ENCODE peak calls at places on chromosomes 5 and 9, in eight cellular contexts. C, Z, D, M, F, H, U and K are unnamed samples.

GRCh38 chr9:28563612-28564011 is 990.3 kb upstream of the C9orf72 start:
- DNase-seq in C (peak; percentile 14), Z (no peak), D (no peak), M (no peak), F (no peak), H (no peak), U (no peak), K (no peak)

GRCh38 chr9:25964239-25964638 is 286.0 kb upstream of the TUSC1 start:
- DNase-seq in C (no peak), Z (no peak), D (no peak), M (peak; percentile 73), F (no peak), H (no peak), U (no peak), K (peak; percentile 87)

GRCh38 chr9:131608469-131609115 is 63.3 kb downstream of the PRRT1B start:
- DNase-seq in C (peak; percentile 67), Z (peak; percentile 76), D (no peak), M (peak; percentile 83), F (no peak), H (no peak), U (peak; percentile 38), K (peak; percentile 74)

GRCh38 chr5:14190194-14191164 is 47.3 kb downstream of the TRIO start:
- DNase-seq in C (no peak), Z (no peak), D (no peak), M (peak; percentile 98), F (no peak), H (no peak), U (no peak), K (no peak)

GRCh38 chr5:31435730-31436129 is 96.2 kb downstream of the DROSHA start:
- DNase-seq in C (no peak), Z (no peak), D (no peak), M (no peak), F (no peak), H (no peak), U (no peak), K (no peak)

GRCh38 chr9:3858961-3859360 is 333.2 kb upstream of the RFX3 start:
- DNase-seq in C (no peak), Z (no peak), D (no peak), M (no peak), F (no peak), H (no peak), U (no peak), K (no peak)

GRCh38 chr9:119009253-119009652 is 360.0 kb downstream of the BRINP1 start:
- DNase-seq in C (no peak), Z (no peak), D (no peak), M (no peak), F (no peak), H (no peak), U (no peak), K (no peak)

GRCh38 chr5:1737790-1738405 is 61.7 kb downstream of the MRPL36 start:
- DNase-seq in C (no peak), Z (no peak), D (peak; percentile 28), M (peak; percentile 18), F (peak; percentile 26), H (no peak), U (no peak), K (no peak)

GRCh38 chr5:77087484-77088291 is 603 bp upstream of the ZBED3 start:
- DNase-seq in C (peak; percentile 81), Z (no peak), D (no peak), M (no peak), F (no peak), H (peak; percentile 86), U (no peak), K (no peak)

GRCh38 chr5:109329296-109330252 is 80.2 kb downstream of the PJA2 start:
- DNase-seq in C (no peak), Z (no peak), D (no peak), M (peak; percentile 45), F (no peak), H (no peak), U (no peak), K (no peak)

GRCh38 chr9:134951994-134952393 is 34.3 kb upstream of the FCN1 start:
- DNase-seq in C (no peak), Z (no peak), D (no peak), M (no peak), F (no peak), H (no peak), U (no peak), K (no peak)

GRCh38 chr9:110555971-110556370 is 23.6 kb downstream of the SVEP1 start:
- DNase-seq in C (no peak), Z (peak; percentile 76), D (no peak), M (peak; percentile 82), F (peak; percentile 86), H (no peak), U (peak; percentile 45), K (no peak)

GRCh38 chr9:134681061-134681661 is 39.6 kb downstream of the COL5A1 start:
- DNase-seq in C (peak; percentile 62), Z (no peak), D (no peak), M (peak; percentile 39), F (no peak), H (peak; percentile 36), U (no peak), K (no peak)

GRCh38 chr9:16085167-16085718 is 532.4 kb downstream of the CCDC171 start:
- DNase-seq in C (no peak), Z (peak; percentile 42), D (no peak), M (no peak), F (no peak), H (no peak), U (no peak), K (no peak)

GRCh38 chr5:126124706-126125345 is 298.4 kb upstream of the GRAMD2B start:
- DNase-seq in C (no peak), Z (no peak), D (no peak), M (peak; percentile 42), F (no peak), H (no peak), U (no peak), K (no peak)

GRCh38 chr5:1502046-1502736 is 21.6 kb downstream of the LPCAT1 start:
- DNase-seq in C (peak; percentile 93), Z (no peak), D (no peak), M (no peak), F (no peak), H (peak; percentile 87), U (no peak), K (no peak)

GRCh38 chr5:176575488-176576422 is 26.6 kb downstream of the CDHR2 start:
- DNase-seq in C (peak; percentile 73), Z (no peak), D (no peak), M (no peak), F (no peak), H (no peak), U (no peak), K (no peak)
- H3K27me3 ChIP-seq in C (no peaks in the 10 kb centered on the region), Z (no peaks in the 10 kb centered on the region), D (no peaks in the 10 kb centered on the region), M (no peaks in the 10 kb centered on the region), F (peaks cover 15% of the 10 kb centered on the region), H (no peaks in the 10 kb centered on the region), U (no peaks in the 10 kb centered on the region), K (no peaks in the 10 kb centered on the region)

GRCh38 chr9:37371565-37372464 is 50.7 kb upstream of the GRHPR start:
- DNase-seq in C (no peak), Z (no peak), D (no peak), M (peak; percentile 67), F (no peak), H (no peak), U (no peak), K (no peak)

GRCh38 chr9:37373621-37374020 is 48.9 kb upstream of the GRHPR start:
- DNase-seq in C (no peak), Z (no peak), D (no peak), M (no peak), F (no peak), H (no peak), U (no peak), K (no peak)

GRCh38 chr9:37377688-37378612 is 44.5 kb upstream of the GRHPR start:
- DNase-seq in C (no peak), Z (no peak), D (no peak), M (no peak), F (no peak), H (no peak), U (no peak), K (no peak)

GRCh38 chr9:37372839-37373238 is 49.7 kb upstream of the GRHPR start:
- DNase-seq in C (no peak), Z (no peak), D (no peak), M (no peak), F (no peak), H (no peak), U (no peak), K (no peak)

DNA sequence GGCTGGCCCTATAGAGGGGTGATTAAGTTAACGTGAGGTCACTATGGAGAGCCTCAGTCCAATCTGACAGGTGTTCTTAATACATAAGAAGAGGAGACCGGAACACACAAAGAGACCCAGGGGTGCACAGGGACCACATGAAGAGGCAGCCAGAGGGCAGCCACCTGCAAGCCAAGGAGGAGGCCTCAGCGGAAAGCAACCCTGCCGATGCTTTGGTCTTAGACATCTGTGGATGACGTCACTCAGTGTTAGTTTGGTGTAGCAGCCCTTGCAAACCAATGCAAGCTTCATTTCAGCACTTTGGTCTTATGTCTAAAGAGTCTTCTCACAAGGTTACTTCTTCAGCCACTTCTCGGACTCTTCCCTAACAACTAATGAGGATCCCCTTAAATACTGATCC is 47.6 kb upstream of the GRHPR start:
- DNase-seq in C (no peak), Z (no peak), D (no peak), M (no peak), F (no peak), H (no peak), U (no peak), K (no peak)
- H3K27me3 ChIP-seq in C (no peaks in the 10 kb centered on the region), Z (no peaks in the 10 kb centered on the region), D (peaks cover 11% of the 10 kb centered on the region), M (peaks cover 2% of the 10 kb centered on the region), F (no peaks in the 10 kb centered on the region), H (no peaks in the 10 kb centered on the region), U (no peaks in the 10 kb centered on the region), K (no peaks in the 10 kb centered on the region)

GRCh38 chr5:82765765-82766164 is 311.4 kb downstream of the TMEM167A start:
- DNase-seq in C (no peak), Z (no peak), D (no peak), M (no peak), F (no peak), H (no peak), U (no peak), K (no peak)
- H3K27me3 ChIP-seq in C (no peaks in the 10 kb centered on the region), Z (no peaks in the 10 kb centered on the region), D (no peaks in the 10 kb centered on the region), M (no peaks in the 10 kb centered on the region), F (no peaks in the 10 kb centered on the region), H (no peaks in the 10 kb centered on the region), U (no peaks in the 10 kb centered on the region), K (no peaks in the 10 kb centered on the region)

DNA sequence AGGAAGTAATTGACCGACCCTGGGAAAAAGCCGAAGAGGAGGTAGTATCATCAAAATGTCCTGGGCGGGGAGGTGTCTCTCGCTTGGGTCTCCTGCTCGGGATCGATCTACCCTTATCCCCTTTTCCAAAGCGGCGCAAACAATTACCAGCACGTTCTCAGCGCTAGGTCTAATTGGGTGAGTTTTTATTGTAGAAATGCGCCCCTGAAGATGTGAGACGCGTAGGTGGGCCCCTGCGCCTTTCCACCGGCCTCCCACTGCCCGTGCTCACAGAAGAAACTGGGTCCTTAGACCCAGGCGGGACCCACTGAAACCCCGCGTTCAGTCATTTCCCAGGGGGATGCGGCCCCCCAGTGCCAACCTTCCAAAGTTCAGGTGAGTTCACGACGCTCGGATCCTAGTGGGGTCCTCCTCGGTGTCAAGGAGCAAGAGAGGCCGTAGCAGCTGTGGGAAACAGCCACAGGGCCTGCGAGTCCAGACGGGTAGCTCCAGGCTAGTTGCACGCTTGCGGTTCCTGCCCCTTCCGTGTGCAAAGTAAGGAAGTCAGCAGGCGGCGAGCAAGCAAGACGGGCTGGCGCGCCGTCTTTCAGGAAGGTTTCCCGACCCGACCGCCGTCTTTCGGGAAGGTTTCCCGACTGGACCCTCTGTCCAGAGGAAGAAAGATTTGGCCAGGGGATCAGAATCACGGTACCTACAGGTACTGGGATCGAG is 1.5 kb downstream of the SMIM32 start:
- DNase-seq in C (no peak), Z (no peak), D (no peak), M (no peak), F (no peak), H (peak; percentile 61), U (no peak), K (no peak)
- H3K27me3 ChIP-seq in C (peaks cover 30% of the 10 kb centered on the region), Z (peaks cover 15% of the 10 kb centered on the region), D (peaks cover 16% of the 10 kb centered on the region), M (peaks cover 33% of the 10 kb centered on the region), F (peaks cover 31% of the 10 kb centered on the region), H (peaks cover 39% of the 10 kb centered on the region), U (no peaks in the 10 kb centered on the region), K (peaks cover 53% of the 10 kb centered on the region)

GRCh38 chr9:114914139-114914538 is 16.3 kb downstream of the TNFSF8 start:
- DNase-seq in C (no peak), Z (no peak), D (no peak), M (no peak), F (no peak), H (no peak), U (no peak), K (no peak)
- H3K27me3 ChIP-seq in C (no peaks in the 10 kb centered on the region), Z (no peaks in the 10 kb centered on the region), D (no peaks in the 10 kb centered on the region), M (no peaks in the 10 kb centered on the region), F (no peaks in the 10 kb centered on the region), H (no peaks in the 10 kb centered on the region), U (no peaks in the 10 kb centered on the region), K (peaks cover 15% of the 10 kb centered on the region)